ENCODE peak calls at places on chromosomes 5 and 9, in eight cellular contexts. Z is SJSA1, J is thoracic aorta, F is dorsolateral prefrontal cortex, G is kidney, V is psoas muscle, S is DND-41, Y is gastrocnemius medialis. O is an unnamed sample.

GRCh38 chr9:71936066-71936465 is 24.6 kb downstream of the C9orf85 start:
- DNase-seq in G (no peak), Z (no peak), F (no peak), S (no peak), V (no peak), Y (no peak), J (no peak), O (no peak)

GRCh38 chr9:77455312-77455927 is 192.7 kb downstream of the GNA14 start:
- DNase-seq in V (no peak), F (no peak), J (no peak), S (peak), Y (no peak), Z (no peak), G (no peak), O (no peak)

GRCh38 chr9:99633260-99633659 is 188.4 kb upstream of the NR4A3 start:
- DNase-seq in V (no peak), Y (no peak), Z (no peak), G (no peak), J (no peak), S (no peak), F (no peak), O (no peak)

GRCh38 chr5:1347571-1347970 is 2.7 kb upstream of the CLPTM1L start:
- DNase-seq in Z (no peak), G (peak), S (no peak), Y (no peak), F (peak), J (no peak), V (no peak), O (no peak)

GRCh38 chr9:94912700-94913249 is 186.3 kb downstream of the AOPEP start:
- DNase-seq in Y (no peak), V (no peak), G (no peak), F (no peak), Z (peak), S (no peak), J (no peak), O (no peak)

GRCh38 chr9:37507586-37508134 is 21.9 kb downstream of the POLR1E start:
- DNase-seq in V (no peak), F (no peak), G (peak), J (no peak), Z (no peak), Y (no peak), S (no peak), O (no peak)

GRCh38 chr5:44958943-44959342 is 150.2 kb downstream of the MRPS30 start:
- DNase-seq in V (no peak), J (no peak), S (no peak), Z (no peak), Y (no peak), F (no peak), G (no peak), O (no peak)

GRCh38 chr5:6581090-6581489 is 51.8 kb downstream of the NSUN2 start:
- DNase-seq in V (no peak), J (no peak), Z (no peak), S (no peak), F (no peak), G (no peak), Y (no peak), O (no peak)

GRCh38 chr5:123881791-123882244 is 369.8 kb downstream of the CSNK1G3 start:
- DNase-seq in J (no peak), S (no peak), Y (no peak), G (no peak), V (no peak), F (no peak), Z (no peak), O (no peak)

GRCh38 chr9:113995963-113996362 is 82.1 kb downstream of the AMBP start:
- DNase-seq in V (no peak), S (no peak), J (no peak), Z (no peak), G (peak), Y (no peak), F (no peak), O (no peak)

GRCh38 chr5:10630126-10630525 is 66.3 kb downstream of the ANKRD33B start:
- DNase-seq in G (no peak), Z (no peak), V (no peak), F (no peak), J (no peak), Y (no peak), S (no peak), O (no peak)

GRCh38 chr5:150114102-150114641 is 27.8 kb upstream of the CSF1R start:
- DNase-seq in Z (no peak), G (peak), Y (no peak), J (no peak), F (no peak), S (no peak), V (no peak), O (no peak)

DNA sequence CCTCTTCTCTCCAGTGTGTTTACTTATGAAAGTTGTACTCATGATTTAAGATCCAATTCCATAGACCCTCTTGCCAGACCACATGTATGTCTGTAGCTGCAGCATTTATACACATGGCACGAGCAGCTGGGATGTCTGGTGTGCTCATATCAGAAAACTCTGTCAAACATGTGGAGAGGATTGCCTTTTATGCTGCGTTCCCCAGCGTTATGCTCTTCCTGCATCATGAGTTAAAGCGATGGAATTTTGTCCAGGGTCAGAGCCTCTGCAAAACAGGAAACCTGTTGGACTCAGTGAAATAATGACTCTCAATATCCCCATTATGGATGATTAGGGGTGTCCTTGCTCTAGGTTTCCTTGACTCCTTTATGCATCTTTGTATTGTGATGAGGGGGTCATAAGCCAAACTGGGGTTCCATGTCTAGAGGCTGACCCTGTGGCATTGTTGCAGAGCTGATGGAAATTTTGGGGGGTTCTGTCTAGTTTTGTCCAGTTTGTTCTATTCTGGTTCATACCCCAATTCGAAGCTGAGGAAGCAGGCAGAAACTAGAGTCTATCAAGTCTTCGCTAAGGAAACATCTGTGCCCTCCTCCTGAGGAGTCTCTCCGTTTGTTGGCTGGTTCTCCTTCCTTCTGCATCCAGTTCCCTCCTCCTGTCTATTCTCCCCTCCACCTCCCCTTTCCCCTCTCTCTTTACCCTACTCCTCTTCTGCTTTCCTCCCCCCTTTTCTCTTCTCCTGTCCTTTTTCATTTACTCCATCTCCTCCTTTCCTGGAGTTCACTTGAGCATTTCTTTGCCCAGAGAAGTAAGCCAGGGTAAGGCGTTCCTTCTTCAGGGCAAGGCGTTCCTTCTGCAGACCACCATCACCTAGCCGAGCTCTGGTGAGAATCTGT is 252.8 kb downstream of the MAST4 start:
- DNase-seq in Z (no peak), S (no peak), V (no peak), Y (no peak), F (no peak), J (no peak), G (no peak), O (no peak)
- H3K27ac ChIP-seq in Z (no peak), S (no peak), V (no peak), Y (no peak), F (no peak), J (no peak), G (no peak), O (no peak)

DNA sequence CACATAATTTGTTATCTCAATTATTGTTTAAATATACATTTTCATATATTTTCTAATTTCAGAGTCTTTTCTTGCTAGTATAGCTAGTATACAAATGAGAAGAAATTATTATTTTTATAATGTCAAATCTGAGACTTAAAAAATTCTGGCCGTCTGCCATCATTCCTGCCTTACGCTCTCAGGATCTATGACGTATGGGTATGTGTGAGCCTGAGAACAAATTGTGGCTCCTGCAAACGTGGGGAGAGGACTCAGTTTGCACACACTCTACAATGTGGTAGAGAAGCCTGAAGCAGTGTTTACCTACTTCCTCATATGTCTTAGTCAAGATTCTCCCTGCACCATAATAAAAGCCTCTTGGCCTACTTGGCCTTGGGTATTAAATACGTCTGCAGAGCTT is 825.4 kb downstream of the SEMA5A start:
- DNase-seq in S (no peak), G (no peak), Z (no peak), J (no peak), F (no peak), Y (no peak), V (no peak), O (no peak)
- H3K27ac ChIP-seq in S (no peak), G (no peak), Z (no peak), J (no peak), F (no peak), Y (no peak), V (no peak), O (no peak)

DNA sequence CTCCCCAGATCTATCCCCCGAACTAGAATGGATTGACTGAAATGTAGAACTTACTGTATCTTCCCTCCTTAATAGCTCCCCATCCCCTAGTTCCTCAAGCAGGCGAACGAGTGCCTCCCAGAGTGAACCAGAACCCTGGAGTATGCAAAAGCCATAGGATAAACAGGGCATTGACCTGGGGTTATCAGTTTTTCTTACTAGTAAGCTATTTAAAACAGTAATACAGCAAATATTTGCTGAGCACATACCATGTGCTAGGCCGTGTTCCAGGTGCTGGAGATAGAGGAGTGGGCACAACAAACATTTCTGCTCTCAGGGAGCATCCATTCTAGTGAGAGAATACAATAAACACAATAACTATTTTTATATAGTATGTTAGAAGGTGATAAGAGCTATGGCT is 1.8 kb downstream of the SKP2 start:
- DNase-seq in J (no peak), G (no peak), S (no peak), V (no peak), Z (no peak), F (no peak), Y (no peak), O (no peak)
- H3K27ac ChIP-seq in J (no peak), G (no peak), S (peak), V (no peak), Z (no peak), F (no peak), Y (no peak), O (no peak)

GRCh38 chr9:16213781-16214515 is 656.5 kb downstream of the BNC2 start:
- DNase-seq in J (peak), F (no peak), Z (no peak), V (no peak), S (no peak), G (peak), Y (peak), O (no peak)
- H3K27ac ChIP-seq in J (peak), F (no peak), Z (no peak), V (no peak), S (no peak), G (no peak), Y (peak), O (no peak)

GRCh38 chr9:127557466-127557869 is 54.6 kb upstream of the STXBP1 start:
- DNase-seq in Z (peak), G (peak), F (no peak), V (peak), S (peak), Y (no peak), J (no peak), O (no peak)
- H3K27ac ChIP-seq in Z (peak), G (peak), F (peak), V (peak), S (peak), Y (peak), J (peak), O (peak)

GRCh38 chr9:109779711-109780452 is at the start of gene PALM2AKAP2:
- DNase-seq in Z (peak), G (peak), Y (no peak), V (peak), F (peak), J (no peak), S (no peak), O (peak)
- H3K27ac ChIP-seq in Z (peak), G (peak), Y (peak), V (no peak), F (no peak), J (peak), S (no peak), O (peak)

GRCh38 chr5:141511771-141512325 is 23.0 kb downstream of the PCDHGC5 start:
- DNase-seq in V (no peak), G (no peak), F (no peak), Y (no peak), S (no peak), Z (no peak), J (no peak), O (no peak)
- H3K27ac ChIP-seq in V (peak), G (no peak), F (peak), Y (peak), S (no peak), Z (no peak), J (peak), O (peak)

DNA sequence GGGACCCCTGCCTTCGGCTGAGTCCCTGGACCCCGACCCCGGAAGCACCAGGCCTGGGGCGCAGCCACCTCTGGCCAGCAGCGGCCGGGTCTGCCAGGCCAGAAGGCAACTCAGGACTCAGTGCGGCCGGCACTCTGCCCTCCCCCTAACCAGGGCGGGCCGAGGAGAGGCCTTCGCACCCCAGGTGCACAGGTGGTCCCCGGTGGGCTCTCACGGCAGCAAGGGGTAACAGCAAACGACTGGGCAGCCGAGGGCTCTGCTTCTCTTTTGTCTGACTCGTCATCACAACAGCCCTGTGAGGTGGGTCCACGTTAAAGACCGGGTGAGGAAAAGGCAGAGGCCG is 20.7 kb upstream of the NOTCH1 start:
- DNase-seq in J (no peak), V (no peak), Y (no peak), Z (no peak), F (no peak), S (no peak), G (no peak), O (no peak)
- H3K27ac ChIP-seq in J (peak), V (peak), Y (peak), Z (no peak), F (no peak), S (no peak), G (no peak), O (peak)

GRCh38 chr9:109499061-109499630 is 1.0 kb upstream of the PTPN3 start:
- DNase-seq in S (no peak), G (no peak), Z (no peak), F (no peak), Y (no peak), J (no peak), V (no peak), O (no peak)

GRCh38 chr9:109500421-109500974 is 2.4 kb upstream of the PTPN3 start:
- DNase-seq in Z (no peak), G (no peak), S (no peak), F (no peak), J (no peak), V (no peak), Y (no peak), O (no peak)

GRCh38 chr9:109499631-109500120 is 1.6 kb upstream of the PTPN3 start:
- DNase-seq in J (no peak), V (peak), Z (peak), F (no peak), G (peak), Y (peak), S (no peak), O (no peak)

GRCh38 chr9:109497193-109498165 is 628 bp downstream of the PTPN3 start:
- DNase-seq in J (no peak), S (no peak), V (no peak), Y (peak), Z (peak), F (no peak), G (no peak), O (no peak)

GRCh38 chr9:109498195-109499060 is at the start of gene PTPN3:
- DNase-seq in V (no peak), S (no peak), F (no peak), Y (no peak), J (no peak), Z (no peak), G (peak), O (no peak)
- H3K27ac ChIP-seq in V (peak), S (no peak), F (no peak), Y (peak), J (peak), Z (no peak), G (peak), O (no peak)